ENCODE peak calls at places on chromosomes 6 and 20, in six cellular contexts. O, F, E, H, Y and C are unnamed samples.

GRCh38 chr6:43391448-43392031 is 22.1 kb upstream of the ZNF318 start:
- DNase-seq in O (no peak), F (no peak), E (no peak), H (no peak), Y (no peak), C (no peak)

GRCh38 chr6:130625825-130626500 is 201.2 kb upstream of the SMLR1 start:
- DNase-seq in O (no peak), F (no peak), E (no peak), H (no peak), Y (peak; percentile 44), C (no peak)

GRCh38 chr6:3977875-3978711 is 100.8 kb downstream of the FAM217A start:
- DNase-seq in O (peak; percentile 14), F (peak; percentile 24), E (no peak), H (peak; percentile 25), Y (peak; percentile 97), C (peak; percentile 41)

GRCh38 chr20:49268600-49269365 is 9.1 kb downstream of the ZNFX1 start:
- DNase-seq in O (no peak), F (no peak), E (no peak), H (no peak), Y (peak; percentile 70), C (no peak)

GRCh38 chr6:169320013-169320412 is 66.4 kb upstream of the THBS2 start:
- DNase-seq in O (no peak), F (no peak), E (no peak), H (no peak), Y (no peak), C (no peak)

GRCh38 chr6:69179681-69180080 is 544.6 kb downstream of the ADGRB3 start:
- DNase-seq in O (no peak), F (no peak), E (peak; percentile 22), H (no peak), Y (peak; percentile 37), C (peak; percentile 24)

GRCh38 chr6:124255296-124255695 is 451.6 kb downstream of the NKAIN2 start:
- DNase-seq in O (no peak), F (no peak), E (no peak), H (no peak), Y (no peak), C (no peak)

GRCh38 chr20:52889225-52889624 is 82.9 kb upstream of the TSHZ2 start:
- DNase-seq in O (no peak), F (no peak), E (no peak), H (no peak), Y (peak; percentile 57), C (no peak)

GRCh38 chr6:5260111-5260620 is 584 bp downstream of the LYRM4 start:
- DNase-seq in O (no peak), F (peak; percentile 68), E (peak; percentile 86), H (no peak), Y (peak; percentile 48), C (peak; percentile 81)

GRCh38 chr6:50264995-50265571 is 215.4 kb upstream of the DEFB112 start:
- DNase-seq in O (peak; percentile 20), F (no peak), E (no peak), H (no peak), Y (peak; percentile 38), C (no peak)

GRCh38 chr20:668050-668449 is 7.6 kb downstream of the SCRT2 start:
- DNase-seq in O (no peak), F (no peak), E (no peak), H (no peak), Y (no peak), C (no peak)

GRCh38 chr6:35718911-35719381 is 17.9 kb upstream of the ARMC12 start:
- DNase-seq in O (no peak), F (no peak), E (no peak), H (no peak), Y (peak; percentile 34), C (no peak)

GRCh38 chr20:61719691-61720347 is 345.9 kb downstream of the TAF4 start:
- DNase-seq in O (no peak), F (no peak), E (peak; percentile 64), H (no peak), Y (peak; percentile 5), C (peak; percentile 3)

GRCh38 chr6:145891126-145891525 is 73.0 kb downstream of the SHPRH start:
- DNase-seq in O (no peak), F (no peak), E (no peak), H (no peak), Y (peak; percentile 81), C (no peak)

GRCh38 chr6:81889644-81890043 is 137.2 kb upstream of the TENT5A start:
- DNase-seq in O (no peak), F (no peak), E (no peak), H (no peak), Y (no peak), C (no peak)

GRCh38 chr6:148969679-148970078 is 222.8 kb downstream of the UST start:
- DNase-seq in O (no peak), F (no peak), E (no peak), H (peak; percentile 29), Y (peak; percentile 92), C (no peak)

GRCh38 chr6:131807644-131808459 is at the start of gene ENPP1:
- DNase-seq in O (peak; percentile 65), F (peak; percentile 41), E (peak; percentile 86), H (peak; percentile 80), Y (peak; percentile 74), C (peak; percentile 63)

GRCh38 chr6:74755196-74755595 is 450.7 kb downstream of the COL12A1 start:
- DNase-seq in O (no peak), F (no peak), E (peak; percentile 50), H (no peak), Y (no peak), C (no peak)

GRCh38 chr6:121260651-121261102 is 73.6 kb downstream of the TBC1D32 start:
- DNase-seq in O (no peak), F (no peak), E (peak; percentile 31), H (peak; percentile 54), Y (peak; percentile 63), C (no peak)

GRCh38 chr6:37663016-37663810 is 34.5 kb downstream of the MDGA1 start:
- DNase-seq in O (no peak), F (no peak), E (no peak), H (no peak), Y (peak; percentile 44), C (no peak)

GRCh38 chr6:39339557-39340555 is 17.4 kb upstream of the KCNK16 start:
- DNase-seq in O (no peak), F (no peak), E (no peak), H (no peak), Y (peak; percentile 13), C (no peak)

GRCh38 chr6:7454696-7455095 is 65.1 kb downstream of the RIOK1 start:
- DNase-seq in O (no peak), F (no peak), E (no peak), H (no peak), Y (no peak), C (no peak)

GRCh38 chr6:106913111-106913510 is 61.4 kb downstream of the CD24 start:
- DNase-seq in O (no peak), F (no peak), E (no peak), H (no peak), Y (no peak), C (no peak)

GRCh38 chr6:3843379-3844096 is 5.6 kb upstream of the FAM50B start:
- DNase-seq in O (no peak), F (no peak), E (no peak), H (no peak), Y (peak; percentile 21), C (no peak)

GRCh38 chr20:23161244-23161875 is 75.2 kb upstream of the CD93 start:
- DNase-seq in O (no peak), F (no peak), E (peak; percentile 85), H (no peak), Y (no peak), C (no peak)

GRCh38 chr6:53517021-53517420 is 27.9 kb downstream of the GCLC start:
- DNase-seq in O (no peak), F (no peak), E (no peak), H (no peak), Y (no peak), C (no peak)

GRCh38 chr6:113320653-113321052 is 536.5 kb upstream of the MARCKS start:
- DNase-seq in O (no peak), F (no peak), E (no peak), H (no peak), Y (no peak), C (no peak)

GRCh38 chr6:169326067-169326799 is 72.6 kb upstream of the THBS2 start:
- DNase-seq in O (peak; percentile 6), F (no peak), E (peak; percentile 68), H (no peak), Y (peak; percentile 59), C (peak; percentile 9)

GRCh38 chr20:32203556-32204484 is 3.7 kb downstream of the PLAGL2 start:
- DNase-seq in O (no peak), F (no peak), E (no peak), H (no peak), Y (no peak), C (peak; percentile 70)

GRCh38 chr6:96212076-96212475 is 196.3 kb downstream of the FUT9 start:
- DNase-seq in O (no peak), F (no peak), E (no peak), H (no peak), Y (no peak), C (no peak)

GRCh38 chr6:166355552-166355951 is 13.2 kb upstream of the SFT2D1 start:
- DNase-seq in O (no peak), F (no peak), E (no peak), H (no peak), Y (no peak), C (no peak)

GRCh38 chr6:150641398-150642139 is 41.9 kb downstream of the PLEKHG1 start:
- DNase-seq in O (no peak), F (no peak), E (no peak), H (no peak), Y (peak; percentile 18), C (peak; percentile 52)

GRCh38 chr20:19981091-19981490 is 36.1 kb upstream of the NAA20 start:
- DNase-seq in O (no peak), F (no peak), E (no peak), H (no peak), Y (peak; percentile 50), C (no peak)
- H3K4me1 ChIP-seq in O (peaks cover 11% of the 10 kb centered on the region), F (no peaks in the 10 kb centered on the region), E (peaks cover 32% of the 10 kb centered on the region), H (peaks cover 100% of the 10 kb centered on the region), Y (peaks cover 18% of the 10 kb centered on the region), C (no peaks in the 10 kb centered on the region)

GRCh38 chr20:50635676-50636600 is 55.4 kb downstream of the RIPOR3 start:
- DNase-seq in O (no peak), F (peak; percentile 39), E (peak; percentile 85), H (peak; percentile 73), Y (peak; percentile 61), C (peak; percentile 53)
- H3K27ac ChIP-seq in O (peak overlapping the region; percentile 2), F (peak overlapping the region; percentile 17), E (no peak overlapping the region), H (peak overlapping the region; percentile 74), Y (peak overlapping the region; percentile 29), C (peak overlapping the region; percentile 18)

DNA sequence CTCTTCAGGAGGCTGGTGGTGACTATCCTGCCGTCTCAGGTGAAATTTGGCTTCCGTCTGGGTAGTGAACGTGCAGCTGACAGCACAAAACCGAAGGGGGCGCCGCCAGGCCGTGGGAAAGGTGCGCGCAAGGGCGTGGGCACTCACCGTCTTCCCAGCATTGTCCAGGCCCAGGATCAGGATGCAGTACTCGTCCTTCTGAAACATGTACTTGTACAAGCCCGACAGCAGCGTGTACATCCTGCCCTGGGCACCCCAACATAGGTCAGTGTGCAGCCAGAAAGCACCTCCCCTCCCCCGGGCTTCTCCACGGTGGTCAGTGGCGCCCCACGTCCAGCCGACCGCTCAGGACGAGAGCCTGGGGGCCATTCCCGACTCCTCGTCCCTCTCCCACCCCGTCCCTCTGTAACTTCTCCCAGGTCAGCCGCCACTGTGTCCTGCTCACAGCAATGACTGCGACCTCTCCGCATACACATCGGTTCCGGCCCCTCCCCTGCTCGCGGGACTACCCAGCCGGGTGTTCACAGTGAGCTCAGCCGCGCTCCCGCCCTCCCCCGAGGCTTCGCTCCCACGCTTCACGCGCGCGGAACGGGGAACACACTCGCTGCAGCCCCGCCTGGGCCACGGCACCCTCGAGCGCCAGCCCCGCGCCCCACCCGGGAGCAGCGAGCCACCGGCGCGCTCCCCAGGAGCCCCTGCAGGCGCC is 771 bp downstream of the ARFRP1 start:
- DNase-seq in O (no peak), F (peak; percentile 47), E (peak; percentile 85), H (no peak), Y (peak; percentile 31), C (peak; percentile 47)
- H3K36me3 ChIP-seq in O (peaks cover 68% of the 10 kb centered on the region), F (peaks cover 54% of the 10 kb centered on the region), E (peaks cover 64% of the 10 kb centered on the region), H (peaks cover 65% of the 10 kb centered on the region), Y (peaks cover 36% of the 10 kb centered on the region), C (peaks cover 4% of the 10 kb centered on the region)

GRCh38 chr20:64258071-64258823 is 2.7 kb downstream of the PCMTD2 start:
- DNase-seq in O (no peak), F (no peak), E (no peak), H (no peak), Y (no peak), C (no peak)
- H3K4me1 ChIP-seq in O (peaks cover 7% of the 10 kb centered on the region), F (no peaks in the 10 kb centered on the region), E (peaks cover 7% of the 10 kb centered on the region), H (peaks cover 81% of the 10 kb centered on the region), Y (peaks cover 4% of the 10 kb centered on the region), C (peaks cover 3% of the 10 kb centered on the region)